ENCODE peak calls at places on chromosome 19, in nine cellular contexts. P, F, G, L, Y, V, O, X and T are unnamed samples.

GRCh38 chr19:20359933-20360720 is 193.1 kb downstream of the ZNF486 start:
- DNase-seq in P (no peak), F (no peak), G (no peak), L (no peak), Y (no peak), V (peak; percentile 57), O (no peak), X (no peak), T (no peak)

GRCh38 chr19:33350538-33351309 is 22.8 kb upstream of the CEBPG start:
- DNase-seq in P (no peak), F (no peak), G (no peak), L (no peak), Y (no peak), V (no peak), O (peak; percentile 67), X (no peak), T (peak; percentile 53)

GRCh38 chr19:45613926-45614725 is 12.1 kb upstream of the GPR4 start:
- DNase-seq in P (peak; percentile 83), F (no peak), G (no peak), L (peak; percentile 83), Y (peak; percentile 84), V (no peak), O (no peak), X (peak; percentile 31), T (no peak)

GRCh38 chr19:7294571-7295212 is 478 bp upstream of the INSR start:
- DNase-seq in P (peak; percentile 79), F (peak; percentile 78), G (peak; percentile 82), L (peak; percentile 88), Y (peak; percentile 8), V (peak; percentile 86), O (peak; percentile 78), X (peak; percentile 74), T (peak; percentile 69)

GRCh38 chr19:13579388-13580060 is 73.2 kb upstream of the CACNA1A start:
- DNase-seq in P (no peak), F (no peak), G (no peak), L (no peak), Y (no peak), V (no peak), O (no peak), X (no peak), T (no peak)

GRCh38 chr19:49920624-49921363 is 8.2 kb upstream of the ATF5 start:
- DNase-seq in P (no peak), F (no peak), G (no peak), L (no peak), Y (no peak), V (no peak), O (no peak), X (no peak), T (no peak)

GRCh38 chr19:20640023-20640422 is 21.3 kb downstream of the ZNF626 start:
- DNase-seq in P (no peak), F (no peak), G (no peak), L (no peak), Y (no peak), V (no peak), O (no peak), X (no peak), T (no peak)

GRCh38 chr19:31270897-31271568 is 78.2 kb downstream of the TSHZ3 start:
- DNase-seq in P (no peak), F (no peak), G (no peak), L (no peak), Y (no peak), V (no peak), O (peak; percentile 29), X (no peak), T (peak; percentile 59)

GRCh38 chr19:45659096-45659729 is 8.8 kb upstream of the GIPR start:
- DNase-seq in P (no peak), F (no peak), G (no peak), L (no peak), Y (no peak), V (no peak), O (no peak), X (no peak), T (no peak)

GRCh38 chr19:45484273-45484945 is 12.4 kb downstream of the RTN2 start:
- DNase-seq in P (no peak), F (no peak), G (no peak), L (no peak), Y (no peak), V (no peak), O (no peak), X (no peak), T (no peak)

GRCh38 chr19:49155005-49155826 is at the start of gene HRC:
- DNase-seq in P (no peak), F (peak; percentile 84), G (peak; percentile 76), L (no peak), Y (no peak), V (no peak), O (peak; percentile 41), X (no peak), T (no peak)

GRCh38 chr19:575527-576506 is 3.4 kb downstream of the BSG start:
- DNase-seq in P (no peak), F (peak; percentile 77), G (peak; percentile 81), L (peak; percentile 48), Y (no peak), V (peak; percentile 71), O (no peak), X (peak; percentile 81), T (peak; percentile 62)

GRCh38 chr19:43620061-43621001 is 902 bp upstream of the ZNF428 start:
- DNase-seq in P (no peak), F (no peak), G (no peak), L (no peak), Y (no peak), V (no peak), O (no peak), X (no peak), T (no peak)

GRCh38 chr19:12788025-12788681 is 3.1 kb upstream of the JUNB start:
- DNase-seq in P (no peak), F (no peak), G (no peak), L (no peak), Y (no peak), V (peak; percentile 33), O (no peak), X (no peak), T (no peak)

GRCh38 chr19:49499030-49499670 is 2.9 kb downstream of the RPS11 start:
- DNase-seq in P (no peak), F (no peak), G (no peak), L (no peak), Y (no peak), V (no peak), O (no peak), X (no peak), T (no peak)

GRCh38 chr19:31821346-31821745 is 472.1 kb upstream of the TSHZ3 start:
- DNase-seq in P (no peak), F (no peak), G (no peak), L (peak; percentile 19), Y (no peak), V (no peak), O (no peak), X (no peak), T (no peak)

GRCh38 chr19:12229990-12230389 is 64.7 kb downstream of the ZNF44 start:
- DNase-seq in P (no peak), F (peak; percentile 14), G (no peak), L (no peak), Y (no peak), V (no peak), O (no peak), X (no peak), T (no peak)

GRCh38 chr19:10625003-10625761 is at the start of gene SLC44A2:
- DNase-seq in P (peak; percentile 97), F (peak; percentile 84), G (peak; percentile 86), L (peak; percentile 94), Y (peak; percentile 55), V (peak; percentile 93), O (peak; percentile 65), X (peak; percentile 94), T (peak; percentile 81)

GRCh38 chr19:31419871-31420430 is 70.7 kb upstream of the TSHZ3 start:
- DNase-seq in P (no peak), F (no peak), G (no peak), L (no peak), Y (no peak), V (no peak), O (no peak), X (no peak), T (no peak)

GRCh38 chr19:41691268-41691970 is 3.3 kb upstream of the CEACAM7 start:
- DNase-seq in P (peak; percentile 55), F (no peak), G (no peak), L (no peak), Y (no peak), V (peak; percentile 67), O (no peak), X (peak; percentile 45), T (no peak)

GRCh38 chr19:56838680-56838929 is 1.9 kb downstream of the PEG3 start:
- DNase-seq in P (no peak), F (no peak), G (no peak), L (no peak), Y (no peak), V (no peak), O (no peak), X (no peak), T (no peak)
- H3K4me3 ChIP-seq in P (peak overlapping the region; percentile 20), F (peak overlapping the region; percentile 65), G (peak overlapping the region; percentile 71), L (no peak overlapping the region), Y (no peak overlapping the region), V (peak overlapping the region; percentile 46), O (peak overlapping the region; percentile 52), X (peak overlapping the region; percentile 35), T (peak overlapping the region; percentile 34)

DNA sequence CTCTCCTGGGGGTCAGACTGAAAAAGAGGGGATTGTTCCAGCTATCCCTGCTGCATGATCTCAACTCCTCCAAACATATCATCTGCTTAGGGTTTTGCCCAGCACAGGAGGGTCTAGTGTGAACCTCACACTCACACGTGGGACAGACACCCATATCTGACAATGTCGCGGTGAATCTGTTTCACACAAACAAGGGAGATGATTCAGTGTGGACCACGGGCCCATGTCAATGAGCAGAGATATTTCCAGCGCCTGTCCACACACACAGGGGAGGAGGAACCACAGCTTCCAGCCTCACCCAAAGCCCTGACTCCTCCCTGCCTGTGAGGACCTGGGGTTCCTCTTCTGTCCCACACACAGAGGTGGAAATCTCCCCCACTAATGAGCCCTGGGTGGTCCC is 29.6 kb upstream of the KIR3DL3 start:
- DNase-seq in P (no peak), F (no peak), G (no peak), L (no peak), Y (no peak), V (no peak), O (no peak), X (no peak), T (no peak)
- H3K27ac ChIP-seq in P (no peak overlapping the region), F (no peak overlapping the region), G (no peak overlapping the region), L (no peak overlapping the region), Y (no peak overlapping the region), V (no peak overlapping the region), O (no peak overlapping the region), X (no peak overlapping the region), T (no peak overlapping the region)

GRCh38 chr19:39082745-39083598 is 1.2 kb upstream of the ACP7 start:
- DNase-seq in P (no peak), F (no peak), G (no peak), L (no peak), Y (no peak), V (no peak), O (no peak), X (no peak), T (no peak)
- H3K4me3 ChIP-seq in P (no peak overlapping the region), F (no peak overlapping the region), G (no peak overlapping the region), L (no peak overlapping the region), Y (no peak overlapping the region), V (peak overlapping the region; percentile 35), O (no peak overlapping the region), X (peak overlapping the region; percentile 31), T (no peak overlapping the region)

DNA sequence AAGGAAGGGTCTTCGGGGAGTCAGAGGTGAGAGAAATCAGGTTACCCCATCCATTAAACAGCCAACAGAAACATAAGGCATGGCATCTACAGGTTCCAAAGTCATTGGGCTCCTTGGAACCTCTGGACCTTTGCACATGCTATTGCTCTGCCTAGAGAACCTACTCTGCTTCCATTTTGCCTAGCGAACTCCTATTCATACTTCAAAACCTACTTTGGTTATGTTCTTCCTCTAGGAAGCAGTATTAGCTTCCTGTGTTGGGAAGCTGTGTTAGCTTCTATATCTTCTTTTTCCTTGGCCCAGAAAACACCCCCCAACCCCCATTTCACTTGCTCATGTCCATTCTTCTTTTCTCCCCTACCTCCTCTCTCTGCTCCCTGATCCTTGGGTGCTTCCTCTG is 39.6 kb downstream of the F2RL3 start:
- DNase-seq in P (no peak), F (no peak), G (no peak), L (no peak), Y (no peak), V (no peak), O (no peak), X (no peak), T (no peak)
- H3K27ac ChIP-seq in P (no peak overlapping the region), F (no peak overlapping the region), G (no peak overlapping the region), L (no peak overlapping the region), Y (no peak overlapping the region), V (no peak overlapping the region), O (no peak overlapping the region), X (no peak overlapping the region), T (no peak overlapping the region)